ENCODE peak calls at places on chromosomes 1 and 21, in nine cellular contexts. One of them, this sample, is unnamed.

GRCh38 chr1:198391666-198392065 is 148.8 kb downstream of the ATP6V1G3 start:
- DNase-seq in endothelial cell of umbilical vein: no peak
- DNase-seq in stomach: no peak
- DNase-seq in hepatocyte: no peak
- DNase-seq in OCI-LY7: no peak
- DNase-seq in CD8-positive, alpha-beta T cell: no peak
- DNase-seq in Panc1: no peak
- DNase-seq in breast epithelium: no peak
- DNase-seq in pancreas: no peak
- DNase-seq in this sample: no peak

GRCh38 chr1:157574836-157575235 is 22.5 kb upstream of the FCRL5 start:
- DNase-seq in hepatocyte: no peak
- DNase-seq in endothelial cell of umbilical vein: no peak
- DNase-seq in stomach: no peak
- DNase-seq in breast epithelium: no peak
- DNase-seq in Panc1: no peak
- DNase-seq in OCI-LY7: no peak
- DNase-seq in CD8-positive, alpha-beta T cell: no peak
- DNase-seq in pancreas: no peak
- DNase-seq in this sample: no peak

GRCh38 chr1:65339866-65340483 is 30.6 kb downstream of the DNAJC6 start:
- DNase-seq in Panc1: no peak
- DNase-seq in endothelial cell of umbilical vein: peak; percentile 21
- DNase-seq in hepatocyte: no peak
- DNase-seq in breast epithelium: no peak
- DNase-seq in CD8-positive, alpha-beta T cell: no peak
- DNase-seq in stomach: no peak
- DNase-seq in OCI-LY7: no peak
- DNase-seq in pancreas: no peak
- DNase-seq in this sample: no peak

GRCh38 chr1:111603979-111604378 is 15.6 kb upstream of the RAP1A start:
- DNase-seq in OCI-LY7: peak; percentile 77
- DNase-seq in stomach: peak; percentile 38
- DNase-seq in hepatocyte: no peak
- DNase-seq in pancreas: no peak
- DNase-seq in CD8-positive, alpha-beta T cell: peak; percentile 70
- DNase-seq in Panc1: no peak
- DNase-seq in breast epithelium: no peak
- DNase-seq in endothelial cell of umbilical vein: no peak
- DNase-seq in this sample: peak; percentile 76

GRCh38 chr1:97379387-97380075 is 541.3 kb downstream of the DPYD start:
- DNase-seq in pancreas: no peak
- DNase-seq in OCI-LY7: no peak
- DNase-seq in stomach: no peak
- DNase-seq in endothelial cell of umbilical vein: no peak
- DNase-seq in breast epithelium: no peak
- DNase-seq in Panc1: no peak
- DNase-seq in CD8-positive, alpha-beta T cell: no peak
- DNase-seq in hepatocyte: no peak
- DNase-seq in this sample: no peak

GRCh38 chr1:234645474-234645953 is 35.5 kb upstream of the IRF2BP2 start:
- DNase-seq in OCI-LY7: no peak
- DNase-seq in Panc1: no peak
- DNase-seq in stomach: no peak
- DNase-seq in CD8-positive, alpha-beta T cell: no peak
- DNase-seq in breast epithelium: no peak
- DNase-seq in pancreas: no peak
- DNase-seq in hepatocyte: no peak
- DNase-seq in endothelial cell of umbilical vein: peak; percentile 36
- DNase-seq in this sample: no peak

GRCh38 chr1:20602851-20603450 is 14.1 kb downstream of the CDA start:
- DNase-seq in hepatocyte: no peak
- DNase-seq in breast epithelium: no peak
- DNase-seq in CD8-positive, alpha-beta T cell: no peak
- DNase-seq in stomach: no peak
- DNase-seq in endothelial cell of umbilical vein: no peak
- DNase-seq in pancreas: no peak
- DNase-seq in OCI-LY7: no peak
- DNase-seq in Panc1: no peak
- DNase-seq in this sample: no peak

GRCh38 chr21:38861989-38862683 is 56.4 kb downstream of the ETS2 start:
- DNase-seq in OCI-LY7: peak; percentile 91
- DNase-seq in Panc1: no peak
- DNase-seq in pancreas: no peak
- DNase-seq in hepatocyte: no peak
- DNase-seq in stomach: no peak
- DNase-seq in CD8-positive, alpha-beta T cell: no peak
- DNase-seq in endothelial cell of umbilical vein: no peak
- DNase-seq in breast epithelium: no peak
- DNase-seq in this sample: no peak

GRCh38 chr21:20856926-20857325 is 141.3 kb upstream of the NCAM2 start:
- DNase-seq in endothelial cell of umbilical vein: no peak
- DNase-seq in breast epithelium: no peak
- DNase-seq in pancreas: no peak
- DNase-seq in hepatocyte: peak; percentile 29
- DNase-seq in stomach: no peak
- DNase-seq in Panc1: no peak
- DNase-seq in OCI-LY7: no peak
- DNase-seq in CD8-positive, alpha-beta T cell: no peak
- DNase-seq in this sample: no peak

GRCh38 chr1:234960722-234961467 is 167.7 kb downstream of the TOMM20 start:
- DNase-seq in CD8-positive, alpha-beta T cell: no peak
- DNase-seq in pancreas: no peak
- DNase-seq in stomach: peak; percentile 78
- DNase-seq in Panc1: no peak
- DNase-seq in endothelial cell of umbilical vein: peak; percentile 95
- DNase-seq in OCI-LY7: no peak
- DNase-seq in hepatocyte: peak; percentile 81
- DNase-seq in breast epithelium: no peak
- DNase-seq in this sample: no peak

GRCh38 chr1:36557041-36558000 is 74.6 kb upstream of the CSF3R start:
- DNase-seq in pancreas: no peak
- DNase-seq in stomach: peak; percentile 9
- DNase-seq in Panc1: no peak
- DNase-seq in OCI-LY7: no peak
- DNase-seq in endothelial cell of umbilical vein: no peak
- DNase-seq in CD8-positive, alpha-beta T cell: no peak
- DNase-seq in breast epithelium: peak; percentile 34
- DNase-seq in hepatocyte: no peak
- DNase-seq in this sample: no peak

GRCh38 chr1:27300341-27301051 is 21.5 kb upstream of the TMEM222 start:
- DNase-seq in OCI-LY7: peak; percentile 80
- DNase-seq in breast epithelium: peak; percentile 80
- DNase-seq in CD8-positive, alpha-beta T cell: peak; percentile 71
- DNase-seq in pancreas: peak; percentile 89
- DNase-seq in Panc1: peak; percentile 75
- DNase-seq in endothelial cell of umbilical vein: peak; percentile 89
- DNase-seq in stomach: peak; percentile 85
- DNase-seq in hepatocyte: peak; percentile 92
- DNase-seq in this sample: peak; percentile 70

GRCh38 chr1:2812939-2813653 is 11.6 kb upstream of the TTC34 start:
- DNase-seq in stomach: no peak
- DNase-seq in breast epithelium: no peak
- DNase-seq in OCI-LY7: no peak
- DNase-seq in hepatocyte: no peak
- DNase-seq in CD8-positive, alpha-beta T cell: no peak
- DNase-seq in pancreas: no peak
- DNase-seq in endothelial cell of umbilical vein: no peak
- DNase-seq in Panc1: no peak
- DNase-seq in this sample: no peak

GRCh38 chr1:2810899-2811525 is 9.5 kb upstream of the TTC34 start:
- DNase-seq in endothelial cell of umbilical vein: no peak
- DNase-seq in Panc1: no peak
- DNase-seq in hepatocyte: no peak
- DNase-seq in breast epithelium: no peak
- DNase-seq in pancreas: no peak
- DNase-seq in OCI-LY7: no peak
- DNase-seq in stomach: no peak
- DNase-seq in CD8-positive, alpha-beta T cell: no peak
- DNase-seq in this sample: no peak

GRCh38 chr1:2810281-2810680 is 8.8 kb upstream of the TTC34 start:
- DNase-seq in CD8-positive, alpha-beta T cell: no peak
- DNase-seq in Panc1: no peak
- DNase-seq in stomach: no peak
- DNase-seq in breast epithelium: no peak
- DNase-seq in endothelial cell of umbilical vein: no peak
- DNase-seq in hepatocyte: no peak
- DNase-seq in OCI-LY7: no peak
- DNase-seq in pancreas: no peak
- DNase-seq in this sample: no peak

GRCh38 chr1:2811526-2811905 is 10.0 kb upstream of the TTC34 start:
- DNase-seq in breast epithelium: no peak
- DNase-seq in Panc1: no peak
- DNase-seq in CD8-positive, alpha-beta T cell: no peak
- DNase-seq in stomach: no peak
- DNase-seq in hepatocyte: no peak
- DNase-seq in endothelial cell of umbilical vein: no peak
- DNase-seq in OCI-LY7: no peak
- DNase-seq in pancreas: no peak
- DNase-seq in this sample: no peak

GRCh38 chr1:2812136-2812535 is 10.6 kb upstream of the TTC34 start:
- DNase-seq in pancreas: no peak
- DNase-seq in hepatocyte: no peak
- DNase-seq in Panc1: no peak
- DNase-seq in breast epithelium: no peak
- DNase-seq in stomach: no peak
- DNase-seq in CD8-positive, alpha-beta T cell: no peak
- DNase-seq in OCI-LY7: no peak
- DNase-seq in endothelial cell of umbilical vein: no peak
- DNase-seq in this sample: no peak
- H3K9me3 ChIP-seq in pancreas: no peaks in the 10 kb centered on the region
- H3K9me3 ChIP-seq in hepatocyte: no peaks in the 10 kb centered on the region
- H3K9me3 ChIP-seq in Panc1: no peaks in the 10 kb centered on the region
- H3K9me3 ChIP-seq in breast epithelium: peaks cover 15% of the 10 kb centered on the region
- H3K9me3 ChIP-seq in stomach: peaks cover 17% of the 10 kb centered on the region
- H3K9me3 ChIP-seq in CD8-positive, alpha-beta T cell: no peaks in the 10 kb centered on the region
- H3K9me3 ChIP-seq in OCI-LY7: no peaks in the 10 kb centered on the region
- H3K9me3 ChIP-seq in endothelial cell of umbilical vein: no peaks in the 10 kb centered on the region
- H3K9me3 ChIP-seq in this sample: no peaks in the 10 kb centered on the region

GRCh38 chr1:109603229-109603628 is 16.2 kb downstream of the GNAT2 start:
- DNase-seq in hepatocyte: no peak
- DNase-seq in breast epithelium: no peak
- DNase-seq in stomach: no peak
- DNase-seq in pancreas: no peak
- DNase-seq in OCI-LY7: no peak
- DNase-seq in endothelial cell of umbilical vein: no peak
- DNase-seq in Panc1: no peak
- DNase-seq in CD8-positive, alpha-beta T cell: no peak
- DNase-seq in this sample: no peak

GRCh38 chr1:109595540-109595939 is 23.9 kb downstream of the GNAT2 start:
- DNase-seq in CD8-positive, alpha-beta T cell: no peak
- DNase-seq in pancreas: no peak
- DNase-seq in stomach: no peak
- DNase-seq in OCI-LY7: no peak
- DNase-seq in Panc1: no peak
- DNase-seq in breast epithelium: no peak
- DNase-seq in hepatocyte: no peak
- DNase-seq in endothelial cell of umbilical vein: peak; percentile 61
- DNase-seq in this sample: no peak

GRCh38 chr1:109598156-109598555 is 21.3 kb downstream of the GNAT2 start:
- DNase-seq in hepatocyte: no peak
- DNase-seq in endothelial cell of umbilical vein: no peak
- DNase-seq in pancreas: no peak
- DNase-seq in Panc1: no peak
- DNase-seq in breast epithelium: no peak
- DNase-seq in CD8-positive, alpha-beta T cell: no peak
- DNase-seq in stomach: no peak
- DNase-seq in OCI-LY7: no peak
- DNase-seq in this sample: no peak

GRCh38 chr1:109598655-109599054 is 20.8 kb downstream of the GNAT2 start:
- DNase-seq in stomach: no peak
- DNase-seq in CD8-positive, alpha-beta T cell: no peak
- DNase-seq in pancreas: no peak
- DNase-seq in endothelial cell of umbilical vein: no peak
- DNase-seq in hepatocyte: peak; percentile 23
- DNase-seq in breast epithelium: no peak
- DNase-seq in OCI-LY7: no peak
- DNase-seq in Panc1: no peak
- DNase-seq in this sample: no peak
- TF ChIP-seq CTCF in stomach: no peak
- TF ChIP-seq CTCF in CD8-positive, alpha-beta T cell: no peak
- TF ChIP-seq CTCF in pancreas: no peak
- TF ChIP-seq CTCF in endothelial cell of umbilical vein: peak; percentile 20
- TF ChIP-seq CTCF in hepatocyte: peak; percentile 22
- TF ChIP-seq CTCF in breast epithelium: no peak
- TF ChIP-seq CTCF in OCI-LY7: peak; percentile 54
- TF ChIP-seq CTCF in Panc1: no peak
- TF ChIP-seq CTCF in this sample: no peak

GRCh38 chr1:53735261-53735660 is 3.7 kb downstream of the GLIS1 start:
- DNase-seq in OCI-LY7: no peak
- DNase-seq in endothelial cell of umbilical vein: no peak
- DNase-seq in breast epithelium: no peak
- DNase-seq in CD8-positive, alpha-beta T cell: no peak
- DNase-seq in hepatocyte: no peak
- DNase-seq in Panc1: no peak
- DNase-seq in stomach: no peak
- DNase-seq in pancreas: no peak
- DNase-seq in this sample: no peak

GRCh38 chr1:53732912-53733317 is 6.0 kb downstream of the GLIS1 start:
- DNase-seq in CD8-positive, alpha-beta T cell: no peak
- DNase-seq in OCI-LY7: no peak
- DNase-seq in hepatocyte: no peak
- DNase-seq in breast epithelium: no peak
- DNase-seq in stomach: no peak
- DNase-seq in pancreas: no peak
- DNase-seq in endothelial cell of umbilical vein: no peak
- DNase-seq in Panc1: no peak
- DNase-seq in this sample: no peak

GRCh38 chr1:53734650-53735211 is 4.2 kb downstream of the GLIS1 start:
- DNase-seq in stomach: no peak
- DNase-seq in breast epithelium: no peak
- DNase-seq in pancreas: no peak
- DNase-seq in OCI-LY7: no peak
- DNase-seq in endothelial cell of umbilical vein: no peak
- DNase-seq in CD8-positive, alpha-beta T cell: no peak
- DNase-seq in Panc1: no peak
- DNase-seq in hepatocyte: peak; percentile 35
- DNase-seq in this sample: no peak

GRCh38 chr1:53733447-53733931 is 5.5 kb downstream of the GLIS1 start:
- DNase-seq in stomach: no peak
- DNase-seq in hepatocyte: no peak
- DNase-seq in breast epithelium: no peak
- DNase-seq in CD8-positive, alpha-beta T cell: no peak
- DNase-seq in OCI-LY7: no peak
- DNase-seq in Panc1: no peak
- DNase-seq in pancreas: no peak
- DNase-seq in endothelial cell of umbilical vein: no peak
- DNase-seq in this sample: no peak

GRCh38 chr1:53733975-53734649 is 4.9 kb downstream of the GLIS1 start:
- DNase-seq in pancreas: no peak
- DNase-seq in CD8-positive, alpha-beta T cell: no peak
- DNase-seq in endothelial cell of umbilical vein: no peak
- DNase-seq in Panc1: peak; percentile 79
- DNase-seq in OCI-LY7: no peak
- DNase-seq in stomach: no peak
- DNase-seq in breast epithelium: no peak
- DNase-seq in hepatocyte: no peak
- DNase-seq in this sample: no peak
- H3K27ac ChIP-seq in pancreas: no peak overlapping the region
- H3K27ac ChIP-seq in CD8-positive, alpha-beta T cell: no peak overlapping the region
- H3K27ac ChIP-seq in endothelial cell of umbilical vein: no peak overlapping the region
- H3K27ac ChIP-seq in Panc1: no peak overlapping the region
- H3K27ac ChIP-seq in OCI-LY7: no peak overlapping the region
- H3K27ac ChIP-seq in stomach: peak overlapping the region; percentile 27
- H3K27ac ChIP-seq in breast epithelium: no peak overlapping the region
- H3K27ac ChIP-seq in hepatocyte: peak overlapping the region; percentile 29
- H3K27ac ChIP-seq in this sample: no peak overlapping the region

GRCh38 chr1:31458287-31458896 is 45.4 kb downstream of the SERINC2 start:
- DNase-seq in OCI-LY7: no peak
- DNase-seq in Panc1: no peak
- DNase-seq in hepatocyte: no peak
- DNase-seq in stomach: no peak
- DNase-seq in pancreas: no peak
- DNase-seq in breast epithelium: no peak
- DNase-seq in CD8-positive, alpha-beta T cell: no peak
- DNase-seq in endothelial cell of umbilical vein: no peak
- DNase-seq in this sample: no peak
- H3K9me3 ChIP-seq in OCI-LY7: peaks cover 26% of the 10 kb centered on the region
- H3K9me3 ChIP-seq in Panc1: peaks cover 25% of the 10 kb centered on the region
- H3K9me3 ChIP-seq in hepatocyte: no peaks in the 10 kb centered on the region
- H3K9me3 ChIP-seq in stomach: peaks cover 51% of the 10 kb centered on the region
- H3K9me3 ChIP-seq in pancreas: peaks cover 3% of the 10 kb centered on the region
- H3K9me3 ChIP-seq in breast epithelium: peaks cover 47% of the 10 kb centered on the region
- H3K9me3 ChIP-seq in CD8-positive, alpha-beta T cell: peaks cover 20% of the 10 kb centered on the region
- H3K9me3 ChIP-seq in endothelial cell of umbilical vein: peaks cover 6% of the 10 kb centered on the region
- H3K9me3 ChIP-seq in this sample: peaks cover 41% of the 10 kb centered on the region

This sample was measured in CD4-positive, alpha-beta T cell.